ENCODE peak calls at places on chromosomes 2 and 18, in ten cellular contexts. X is left ventricle myocardium inferior, H is AG09319, G is GM12864, L is HFF-Myc, B is GM23338, W is A549, T is neural progenitor cell, F is uterus, S is endodermal cell. I is an unnamed sample.

GRCh38 chr2:218834685-218835084 is 3.1 kb upstream of the PRKAG3 start:
- DNase-seq in T (no peak), G (no peak), L (no peak), W (no peak), X (no peak), F (no peak), S (no peak), B (no peak), H (no peak), I (no peak)

GRCh38 chr2:140555701-140556100 is 1575.1 kb downstream of the LRP1B start:
- DNase-seq in W (no peak), F (no peak), G (no peak), X (no peak), L (no peak), B (no peak), S (no peak), H (no peak), T (no peak), I (no peak)

GRCh38 chr2:79935771-79936657 is 368.5 kb downstream of the LRRTM1 start:
- DNase-seq in W (peak; percentile 9), L (peak; percentile 30), F (no peak), H (peak; percentile 20), X (peak; percentile 14), T (peak; percentile 79), S (peak; percentile 85), G (no peak), B (peak; percentile 92), I (no peak)

GRCh38 chr2:152445791-152446201 is 110.8 kb downstream of the FMNL2 start:
- DNase-seq in H (peak; percentile 44), B (no peak), L (peak; percentile 52), X (no peak), W (peak; percentile 15), G (no peak), F (no peak), T (no peak), S (no peak), I (no peak)

GRCh38 chr2:176494949-176495353 is 225.7 kb downstream of the MTX2 start:
- DNase-seq in X (peak; percentile 49), L (no peak), H (no peak), G (no peak), W (no peak), F (peak; percentile 48), T (no peak), B (no peak), S (no peak), I (no peak)

GRCh38 chr2:3566806-3567205 is 8.3 kb upstream of the RPS7 start:
- DNase-seq in G (no peak), S (no peak), L (no peak), B (no peak), X (no peak), W (no peak), F (no peak), H (no peak), T (no peak), I (no peak)

GRCh38 chr2:85156141-85156540 is 22.9 kb downstream of the TCF7L1 start:
- DNase-seq in F (no peak), B (no peak), G (no peak), T (no peak), X (no peak), L (no peak), W (no peak), H (no peak), S (no peak), I (no peak)

GRCh38 chr2:62254424-62255266 is 58.7 kb downstream of the B3GNT2 start:
- DNase-seq in X (no peak), G (no peak), B (no peak), L (no peak), S (no peak), T (no peak), F (no peak), H (no peak), W (no peak), I (no peak)

GRCh38 chr2:144404621-144405312 is 115.2 kb downstream of the ZEB2 start:
- DNase-seq in G (no peak), H (no peak), L (no peak), T (no peak), F (no peak), W (no peak), S (no peak), B (no peak), X (no peak), I (no peak)

GRCh38 chr2:200584639-200585038 is 1.2 kb upstream of the AOX1 start:
- DNase-seq in X (no peak), H (no peak), F (no peak), B (no peak), S (no peak), G (no peak), L (no peak), T (no peak), W (no peak), I (no peak)

GRCh38 chr18:8890957-8891464 is 185.7 kb downstream of the MTCL1 start:
- DNase-seq in G (no peak), T (peak; percentile 58), X (no peak), F (no peak), H (peak; percentile 59), S (peak; percentile 80), B (peak; percentile 95), L (peak; percentile 89), W (peak; percentile 68), I (no peak)

GRCh38 chr2:66698879-66699278 is 264.0 kb downstream of the MEIS1 start:
- DNase-seq in G (no peak), H (no peak), T (no peak), B (no peak), F (no peak), X (no peak), L (no peak), W (no peak), S (no peak), I (no peak)

GRCh38 chr2:133948610-133949290 is 305.1 kb upstream of the MGAT5 start:
- DNase-seq in X (peak; percentile 36), F (no peak), H (no peak), B (no peak), G (no peak), S (no peak), W (no peak), T (no peak), L (no peak), I (no peak)

GRCh38 chr2:22355816-22356433 is 1029.1 kb upstream of the KLHL29 start:
- DNase-seq in B (peak; percentile 64), L (no peak), F (peak; percentile 37), G (no peak), X (peak; percentile 46), S (peak; percentile 96), H (no peak), T (peak; percentile 70), W (peak; percentile 8), I (no peak)

GRCh38 chr18:50819027-50819726 is 639 bp downstream of the MRO start:
- DNase-seq in W (peak; percentile 40), F (peak; percentile 14), S (peak; percentile 91), L (no peak), B (peak; percentile 90), T (peak; percentile 66), G (no peak), H (no peak), X (peak; percentile 33), I (no peak)

GRCh38 chr18:10771053-10771709 is 245.4 kb downstream of the NAPG start:
- DNase-seq in T (no peak), H (no peak), X (no peak), B (no peak), L (no peak), W (no peak), G (peak; percentile 13), F (no peak), S (no peak), I (peak; percentile 33)

GRCh38 chr2:203936535-203936934 is at the start of gene ICOS:
- DNase-seq in F (no peak), X (no peak), L (no peak), H (no peak), T (no peak), G (no peak), B (no peak), W (no peak), S (no peak), I (no peak)

DNA sequence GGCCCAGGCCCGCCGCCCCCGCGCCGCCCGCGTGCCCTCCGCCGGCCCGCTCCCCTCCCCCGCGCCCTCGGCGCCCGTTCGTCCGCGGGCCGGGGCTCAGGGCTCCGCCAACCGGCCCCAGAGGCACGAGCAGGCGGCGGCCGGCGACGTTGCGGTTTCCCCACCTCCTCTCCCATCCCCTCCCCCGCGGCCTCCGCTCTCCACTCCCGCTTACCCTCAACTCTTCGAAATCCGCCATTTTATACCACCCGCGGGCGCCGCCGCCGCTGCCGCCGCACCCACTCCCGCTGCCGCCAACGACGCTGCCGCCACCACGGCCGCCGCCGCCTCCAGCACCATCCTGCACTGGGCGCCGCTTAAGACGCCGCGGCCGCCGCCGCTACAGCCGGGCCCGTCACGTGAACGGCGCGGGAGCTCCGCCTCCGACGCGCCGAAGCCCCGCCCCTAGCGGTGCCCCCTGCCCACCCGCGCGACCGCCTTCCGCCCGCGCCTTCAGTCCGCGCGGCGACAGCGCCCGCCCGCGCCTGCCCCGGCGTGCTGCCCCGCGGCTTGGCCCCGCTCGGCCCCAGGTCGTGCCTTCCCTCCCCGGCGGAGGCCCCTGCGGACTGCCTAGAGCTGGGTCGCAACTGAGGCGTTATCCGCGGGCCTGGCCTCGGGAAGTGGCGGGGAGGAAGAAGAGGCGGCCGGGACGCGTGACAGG is at the start of the genes KATNAL2 and PIAS2:
- DNase-seq in B (peak; percentile 81), H (peak; percentile 25), X (peak; percentile 80), L (no peak), G (peak; percentile 30), F (peak; percentile 78), T (peak; percentile 94), S (peak; percentile 90), W (peak; percentile 29), I (peak; percentile 91)
- TF ChIP-seq CTCF in B (no peak), H (no peak), X (no peak), L (no peak), G (no peak), F (no peak), T (no peak), S (no peak), W (no peak), I (no peak)

GRCh38 chr18:63207825-63208224 is 111.7 kb downstream of the BCL2 start:
- DNase-seq in W (no peak), T (no peak), X (no peak), L (no peak), B (no peak), H (no peak), F (no peak), S (no peak), G (no peak), I (no peak)
- TF ChIP-seq CTCF in W (no peak), T (no peak), X (no peak), L (no peak), B (no peak), H (no peak), F (no peak), S (no peak), G (no peak), I (no peak)

DNA sequence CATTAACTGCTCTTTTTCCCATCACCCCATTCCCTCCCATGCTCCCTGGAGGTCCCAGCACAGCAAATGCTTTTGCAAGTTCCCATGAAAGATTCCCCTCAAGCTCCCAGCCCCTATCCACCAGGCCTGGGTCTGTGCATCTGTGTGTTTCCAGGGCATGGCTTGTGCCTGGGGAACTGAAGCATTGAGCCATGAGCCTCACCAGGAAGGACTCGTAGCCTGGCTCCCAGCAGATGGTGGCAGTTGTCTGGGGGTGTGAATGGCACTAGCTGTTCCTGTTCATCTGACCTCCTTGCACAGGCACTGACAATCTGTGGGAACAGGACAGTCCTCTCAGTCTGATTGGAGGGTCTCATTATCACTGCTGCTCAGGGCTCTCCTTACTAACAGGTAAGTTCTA is 164.5 kb upstream of the RMP24 start:
- DNase-seq in X (no peak), B (no peak), H (no peak), G (no peak), W (no peak), T (no peak), S (no peak), L (no peak), F (no peak), I (no peak)
- TF ChIP-seq CTCF in X (no peak), B (no peak), H (no peak), G (no peak), W (no peak), T (no peak), S (no peak), L (no peak), F (no peak), I (no peak)

GRCh38 chr2:42931818-42932195 is 139.4 kb upstream of the HAAO start:
- DNase-seq in X (no peak), S (no peak), B (no peak), L (no peak), G (no peak), W (no peak), T (no peak), F (no peak), H (no peak), I (no peak)
- TF ChIP-seq CTCF in X (no peak), S (peak; percentile 9), B (no peak), L (no peak), G (no peak), W (no peak), T (no peak), F (no peak), H (no peak), I (no peak)

I was measured in GM06990.